ENCODE peak calls at places on chromosomes 7 and 10, in seven cellular contexts. N is lower lobe of right lung; Z is stomach; B is CD4-positive, CD25-positive, alpha-beta regulatory T cell; K is upper lobe of left lung; S is fibroblast of lung; E is left ventricle myocardium inferior. I is an unnamed sample.

GRCh38 chr7:79964463-79964862 is 170.2 kb upstream of the GNAI1 start:
- DNase-seq in N (no peak), Z (no peak), B (no peak), K (no peak), S (no peak), E (no peak), I (no peak)

GRCh38 chr7:23298885-23299769 is at the start of gene MALSU1:
- DNase-seq in N (peak; percentile 99), Z (peak; percentile 98), B (peak; percentile 99), K (peak; percentile 99), S (peak; percentile 96), E (peak; percentile 98), I (peak; percentile 96)

GRCh38 chr10:71081912-71082311 is 130.5 kb upstream of the UNC5B start:
- DNase-seq in N (no peak), Z (peak; percentile 22), B (no peak), K (peak; percentile 6), S (no peak), E (no peak), I (no peak)

GRCh38 chr10:116637830-116638229 is 17.1 kb downstream of the PNLIPRP2 start:
- DNase-seq in N (no peak), Z (no peak), B (no peak), K (no peak), S (no peak), E (no peak), I (no peak)

GRCh38 chr10:102834143-102834542 is 3.1 kb downstream of the CYP17A1 start:
- DNase-seq in N (no peak), Z (no peak), B (no peak), K (no peak), S (no peak), E (no peak), I (no peak)

GRCh38 chr7:232571-233455 is 40.4 kb downstream of the FAM20C start:
- DNase-seq in N (no peak), Z (no peak), B (no peak), K (no peak), S (peak; percentile 76), E (no peak), I (no peak)

GRCh38 chr7:20959281-20959680 is 172.6 kb upstream of the SP8 start:
- DNase-seq in N (no peak), Z (no peak), B (no peak), K (no peak), S (no peak), E (no peak), I (peak; percentile 71)

GRCh38 chr10:92689663-92690210 is at the start of gene HHEX:
- DNase-seq in N (peak; percentile 84), Z (peak; percentile 72), B (peak; percentile 39), K (peak; percentile 82), S (peak; percentile 73), E (peak; percentile 61), I (peak; percentile 55)

GRCh38 chr7:78213402-78213801 is 414.8 kb downstream of the PHTF2 start:
- DNase-seq in N (no peak), Z (no peak), B (no peak), K (no peak), S (no peak), E (no peak), I (no peak)

GRCh38 chr7:3975371-3975770 is 674.3 kb downstream of the SDK1 start:
- DNase-seq in N (no peak), Z (no peak), B (no peak), K (no peak), S (no peak), E (no peak), I (no peak)

GRCh38 chr10:118980870-118981269 is 48.6 kb upstream of the NANOS1 start:
- DNase-seq in N (no peak), Z (no peak), B (no peak), K (no peak), S (no peak), E (no peak), I (no peak)

GRCh38 chr7:140681766-140682165 is 9.0 kb downstream of the ADCK2 start:
- DNase-seq in N (no peak), Z (peak; percentile 7), B (no peak), K (no peak), S (no peak), E (no peak), I (no peak)

GRCh38 chr10:71302874-71303568 is 16.0 kb upstream of the SLC29A3 start:
- DNase-seq in N (peak; percentile 11), Z (no peak), B (peak; percentile 62), K (no peak), S (peak; percentile 66), E (no peak), I (no peak)

GRCh38 chr7:129947701-129948100 is 5.1 kb downstream of the UBE2H start:
- DNase-seq in N (no peak), Z (no peak), B (no peak), K (peak; percentile 24), S (peak; percentile 69), E (no peak), I (no peak)

GRCh38 chr10:72334832-72335393 is 19.8 kb downstream of the DNAJB12 start:
- DNase-seq in N (peak; percentile 93), Z (peak; percentile 97), B (peak; percentile 91), K (peak; percentile 91), S (peak; percentile 100), E (peak; percentile 80), I (peak; percentile 68)

GRCh38 chr7:41880107-41880506 is 177.2 kb upstream of the INHBA start:
- DNase-seq in N (no peak), Z (no peak), B (no peak), K (no peak), S (peak; percentile 48), E (no peak), I (no peak)

GRCh38 chr7:137986252-137987010 is 15.5 kb downstream of the CREB3L2 start:
- DNase-seq in N (no peak), Z (peak; percentile 35), B (no peak), K (no peak), S (peak; percentile 96), E (no peak), I (no peak)

GRCh38 chr10:92567952-92568600 is 5.8 kb downstream of the IDE start:
- DNase-seq in N (no peak), Z (no peak), B (no peak), K (no peak), S (peak; percentile 55), E (no peak), I (no peak)

GRCh38 chr10:84190621-84191020 is 3.7 kb upstream of the CDHR1 start:
- DNase-seq in N (no peak), Z (no peak), B (no peak), K (no peak), S (no peak), E (no peak), I (no peak)

GRCh38 chr10:129501652-129502436 is 34.8 kb downstream of the MGMT start:
- DNase-seq in N (no peak), Z (peak; percentile 46), B (no peak), K (no peak), S (no peak), E (no peak), I (no peak)

GRCh38 chr10:128879030-128879429 is 588.0 kb upstream of the MGMT start:
- DNase-seq in N (no peak), Z (no peak), B (no peak), K (no peak), S (no peak), E (no peak), I (no peak)

GRCh38 chr10:6388261-6388893 is 185.6 kb downstream of the PFKFB3 start:
- DNase-seq in N (no peak), Z (no peak), B (no peak), K (no peak), S (no peak), E (no peak), I (no peak)

GRCh38 chr7:2231992-2232765 is 566 bp downstream of the MAD1L1 start:
- DNase-seq in N (no peak), Z (no peak), B (peak; percentile 25), K (no peak), S (no peak), E (no peak), I (no peak)

GRCh38 chr10:82564353-82565218 is 689.6 kb downstream of the NRG3 start:
- DNase-seq in N (no peak), Z (no peak), B (no peak), K (no peak), S (no peak), E (no peak), I (no peak)

GRCh38 chr10:8137272-8137680 is 82.8 kb downstream of the GATA3 start:
- DNase-seq in N (no peak), Z (no peak), B (peak; percentile 93), K (no peak), S (no peak), E (no peak), I (no peak)

DNA sequence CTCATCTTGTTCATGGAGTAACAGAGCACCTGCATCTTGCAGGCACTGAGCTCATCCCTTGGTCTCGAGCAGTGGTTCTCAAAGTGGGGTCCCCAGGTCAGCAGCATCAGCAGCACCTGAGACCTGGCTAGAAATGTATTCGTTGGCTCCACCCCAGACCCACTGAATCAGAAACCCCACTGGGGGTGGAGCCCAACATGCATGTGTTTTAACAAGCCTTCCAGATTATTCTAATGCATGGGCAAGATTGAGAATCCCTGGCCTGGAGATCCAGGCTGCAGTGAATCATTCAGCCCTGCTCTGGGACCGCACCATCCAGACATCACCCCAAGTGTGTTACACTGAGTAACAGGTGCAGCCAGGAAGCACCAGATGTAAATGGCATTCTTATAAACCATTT is 85.1 kb upstream of the PPIF start:
- DNase-seq in N (no peak), Z (no peak), B (no peak), K (no peak), S (no peak), E (no peak), I (no peak)
- H3K4me1 ChIP-seq in N (peaks cover 84% of the 10 kb centered on the region), Z (peaks cover 64% of the 10 kb centered on the region), B (peaks cover 10% of the 10 kb centered on the region), K (peaks cover 75% of the 10 kb centered on the region), S (peaks cover 47% of the 10 kb centered on the region), E (peaks cover 99% of the 10 kb centered on the region), I (peaks cover 15% of the 10 kb centered on the region)

GRCh38 chr10:28211759-28212158 is 91.1 kb downstream of the MPP7 start:
- DNase-seq in N (no peak), Z (no peak), B (no peak), K (no peak), S (no peak), E (no peak), I (no peak)

GRCh38 chr10:28219241-28219640 is 83.6 kb downstream of the MPP7 start:
- DNase-seq in N (no peak), Z (no peak), B (no peak), K (no peak), S (no peak), E (no peak), I (no peak)

GRCh38 chr10:28217848-28218247 is 85.0 kb downstream of the MPP7 start:
- DNase-seq in N (no peak), Z (no peak), B (peak; percentile 27), K (no peak), S (peak; percentile 91), E (no peak), I (no peak)

GRCh38 chr10:28215930-28216329 is 86.9 kb downstream of the MPP7 start:
- DNase-seq in N (no peak), Z (no peak), B (no peak), K (no peak), S (no peak), E (no peak), I (no peak)

GRCh38 chr10:28214185-28214584 is 88.7 kb downstream of the MPP7 start:
- DNase-seq in N (no peak), Z (no peak), B (no peak), K (no peak), S (no peak), E (no peak), I (no peak)
- H3K4me1 ChIP-seq in N (no peaks in the 10 kb centered on the region), Z (peaks cover 6% of the 10 kb centered on the region), B (no peaks in the 10 kb centered on the region), K (peaks cover 16% of the 10 kb centered on the region), S (no peaks in the 10 kb centered on the region), E (no peaks in the 10 kb centered on the region), I (peaks cover 4% of the 10 kb centered on the region)

GRCh38 chr10:80504897-80505465 is 32.7 kb upstream of the SH2D4B start:
- DNase-seq in N (no peak), Z (no peak), B (no peak), K (peak; percentile 25), S (no peak), E (no peak), I (no peak)
- H3K4me1 ChIP-seq in N (peaks cover 97% of the 10 kb centered on the region), Z (peaks cover 52% of the 10 kb centered on the region), B (peaks cover 60% of the 10 kb centered on the region), K (peaks cover 97% of the 10 kb centered on the region), S (peaks cover 8% of the 10 kb centered on the region), E (peaks cover 98% of the 10 kb centered on the region), I (peaks cover 17% of the 10 kb centered on the region)

GRCh38 chr7:45176886-45177731 is 19.5 kb downstream of the RAMP3 start:
- DNase-seq in N (peak; percentile 27), Z (no peak), B (no peak), K (no peak), S (no peak), E (no peak), I (no peak)
- H3K4me1 ChIP-seq in N (peaks cover 1% of the 10 kb centered on the region), Z (no peaks in the 10 kb centered on the region), B (no peaks in the 10 kb centered on the region), K (peaks cover 7% of the 10 kb centered on the region), S (no peaks in the 10 kb centered on the region), E (peaks cover 33% of the 10 kb centered on the region), I (no peaks in the 10 kb centered on the region)